ENCODE peak calls at places on chromosomes 4 and X, in seven cellular contexts. M, E, N, U, Z, C and P are unnamed samples.

GRCh38 chr4:173261052-173261451 is 73.1 kb downstream of the HMGB2 start:
- DNase-seq in M (no peak), E (no peak), N (no peak), C (no peak), U (no peak), Z (no peak), P (no peak)

GRCh38 chr4:147899512-147899911 is 167.6 kb downstream of the ARHGAP10 start:
- DNase-seq in C (no peak), M (no peak), U (no peak), N (no peak), Z (no peak), E (no peak), P (no peak)

GRCh38 chr4:138090145-138090917 is 151.8 kb downstream of the SLC7A11 start:
- DNase-seq in M (peak; percentile 79), E (peak; percentile 62), Z (peak; percentile 82), C (peak; percentile 65), U (peak; percentile 52), N (peak; percentile 76), P (no peak)

GRCh38 chr4:183729430-183730328 is 70.6 kb downstream of the TRAPPC11 start:
- DNase-seq in U (no peak), N (no peak), E (no peak), Z (peak; percentile 22), C (no peak), M (no peak), P (no peak)

GRCh38 chrX:53287493-53288138 is 6.2 kb upstream of the IQSEC2 start:
- DNase-seq in E (peak; percentile 79), C (no peak), Z (peak; percentile 60), N (peak; percentile 22), M (peak; percentile 58), U (no peak), P (peak; percentile 19)

GRCh38 chr4:177292171-177292570 is 17.5 kb upstream of the NEIL3 start:
- DNase-seq in N (no peak), U (no peak), M (no peak), E (no peak), C (no peak), Z (no peak), P (no peak)

GRCh38 chr4:185379326-185380295 is 16.1 kb downstream of the LRP2BP start:
- DNase-seq in C (no peak), N (no peak), U (no peak), E (no peak), Z (no peak), M (no peak), P (no peak)

GRCh38 chr4:185898413-185898812 is 86.4 kb upstream of the SORBS2 start:
- DNase-seq in M (no peak), U (no peak), C (no peak), E (no peak), N (no peak), Z (no peak), P (no peak)

GRCh38 chr4:82402196-82402775 is 28.0 kb downstream of the HNRNPDL start:
- DNase-seq in Z (no peak), M (no peak), C (no peak), U (no peak), E (no peak), N (no peak), P (no peak)

GRCh38 chrX:96563663-96564062 is 121.0 kb upstream of the DIAPH2 start:
- DNase-seq in E (no peak), Z (peak; percentile 51), M (peak; percentile 33), C (no peak), U (no peak), N (no peak), P (no peak)

GRCh38 chr4:84800256-84800655 is 166.2 kb downstream of the WDFY3 start:
- DNase-seq in U (no peak), C (no peak), M (no peak), E (no peak), Z (no peak), N (no peak), P (no peak)

GRCh38 chr4:74933562-74934015 is 673 bp downstream of the PARM1 start:
- DNase-seq in E (peak; percentile 54), C (peak; percentile 18), M (no peak), U (no peak), Z (peak; percentile 48), N (no peak), P (no peak)

GRCh38 chr4:10750714-10751113 is 66.1 kb upstream of the CLNK start:
- DNase-seq in Z (no peak), E (no peak), M (no peak), N (no peak), C (no peak), U (no peak), P (no peak)

GRCh38 chr4:76614589-76614988 is 179.6 kb downstream of the SHROOM3 start:
- DNase-seq in N (no peak), M (peak; percentile 68), C (no peak), Z (no peak), E (no peak), U (no peak), P (no peak)

GRCh38 chr4:30269850-30270249 is 450.3 kb upstream of the PCDH7 start:
- DNase-seq in E (no peak), N (peak; percentile 43), U (no peak), C (no peak), Z (peak; percentile 17), M (no peak), P (no peak)

GRCh38 chr4:146407669-146408084 is 114.1 kb downstream of the SLC10A7 start:
- DNase-seq in U (no peak), M (no peak), N (no peak), E (no peak), C (no peak), Z (no peak), P (no peak)

GRCh38 chrX:113274801-113275200 is 434.2 kb upstream of the AMOT start:
- DNase-seq in U (no peak), Z (no peak), N (no peak), M (no peak), E (no peak), C (no peak), P (no peak)

GRCh38 chr4:24730256-24731001 is 64.9 kb upstream of the SOD3 start:
- DNase-seq in C (no peak), N (no peak), M (no peak), Z (no peak), U (no peak), E (peak; percentile 46), P (no peak)

GRCh38 chr4:153555730-153556440 is 89.7 kb downstream of the TMEM131L start:
- DNase-seq in M (peak; percentile 21), Z (peak; percentile 73), U (no peak), C (no peak), N (no peak), E (no peak), P (no peak)

GRCh38 chr4:120871173-120871572 is 51.4 kb downstream of the PRDM5 start:
- DNase-seq in U (no peak), C (no peak), E (no peak), M (no peak), N (no peak), Z (no peak), P (no peak)

GRCh38 chr4:166044871-166045270 is 171.8 kb downstream of the TLL1 start:
- DNase-seq in U (no peak), M (no peak), C (no peak), E (no peak), Z (no peak), N (no peak), P (no peak)

GRCh38 chr4:151532001-151532708 is 123.2 kb downstream of the FHIP1A start:
- DNase-seq in Z (no peak), E (no peak), N (no peak), C (no peak), M (no peak), U (no peak), P (no peak)

GRCh38 chrX:130174051-130174704 is 2.4 kb downstream of the RAB33A start:
- DNase-seq in E (no peak), C (no peak), M (peak; percentile 78), N (no peak), Z (no peak), U (no peak), P (no peak)

GRCh38 chrX:43693602-43694406 is 37.7 kb downstream of the MAOA start:
- DNase-seq in Z (peak; percentile 27), N (no peak), E (no peak), U (peak; percentile 14), M (no peak), C (no peak), P (no peak)

GRCh38 chr4:179625391-179625790 is 2183.2 kb upstream of the AGA start:
- DNase-seq in N (no peak), U (no peak), C (no peak), M (no peak), E (no peak), Z (no peak), P (no peak)

GRCh38 chr4:118005883-118006282 is 28.4 kb upstream of the NDST3 start:
- DNase-seq in M (no peak), U (no peak), E (no peak), C (no peak), Z (no peak), N (no peak), P (no peak)

GRCh38 chrX:5314148-5314547 is 914.5 kb downstream of the NLGN4X start:
- DNase-seq in U (no peak), Z (no peak), C (no peak), E (no peak), N (no peak), M (no peak), P (no peak)
- TF ChIP-seq CTCF in U (no peak), Z (no peak), C (no peak), E (no peak), N (no peak), M (no peak), P (no peak)

DNA sequence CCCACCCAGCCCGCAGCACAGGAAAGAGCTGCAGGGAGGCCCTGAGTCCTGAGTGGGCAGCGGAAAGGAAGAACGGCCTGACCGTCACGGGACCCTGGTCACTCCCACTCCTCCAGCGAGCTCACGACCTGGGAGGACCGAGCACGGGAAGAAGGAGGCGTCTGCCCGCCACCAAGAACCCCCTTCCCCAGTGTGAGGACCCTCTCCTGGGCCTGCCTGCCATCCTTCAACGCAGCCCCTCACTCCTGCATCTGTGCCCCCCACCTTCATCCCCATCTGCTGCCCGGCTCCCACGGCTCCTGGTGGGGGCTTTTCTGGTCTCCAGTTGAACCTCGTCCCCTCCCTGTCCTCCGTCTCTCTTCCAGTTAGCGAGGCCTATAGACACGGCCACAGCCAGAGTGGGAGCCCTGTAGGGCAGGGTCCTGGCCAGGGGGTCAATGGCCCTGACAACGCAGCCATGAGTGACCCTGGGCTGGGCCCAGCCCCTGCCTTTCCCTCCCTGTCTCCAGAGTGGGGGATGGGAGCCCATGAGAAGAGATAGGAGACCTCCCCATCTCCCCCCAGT is 41.3 kb upstream of the MXD4 start:
- DNase-seq in C (no peak), E (no peak), Z (no peak), U (no peak), N (no peak), M (no peak), P (no peak)
- TF ChIP-seq CTCF in C (no peak), E (no peak), Z (no peak), U (no peak), N (no peak), M (no peak), P (no peak)

GRCh38 chr4:72592076-72592475 is 23.1 kb upstream of the ADAMTS3 start:
- DNase-seq in M (no peak), C (no peak), N (no peak), E (no peak), U (no peak), Z (no peak), P (no peak)
- TF ChIP-seq CTCF in M (no peak), C (no peak), N (no peak), E (no peak), U (no peak), Z (no peak), P (no peak)

DNA sequence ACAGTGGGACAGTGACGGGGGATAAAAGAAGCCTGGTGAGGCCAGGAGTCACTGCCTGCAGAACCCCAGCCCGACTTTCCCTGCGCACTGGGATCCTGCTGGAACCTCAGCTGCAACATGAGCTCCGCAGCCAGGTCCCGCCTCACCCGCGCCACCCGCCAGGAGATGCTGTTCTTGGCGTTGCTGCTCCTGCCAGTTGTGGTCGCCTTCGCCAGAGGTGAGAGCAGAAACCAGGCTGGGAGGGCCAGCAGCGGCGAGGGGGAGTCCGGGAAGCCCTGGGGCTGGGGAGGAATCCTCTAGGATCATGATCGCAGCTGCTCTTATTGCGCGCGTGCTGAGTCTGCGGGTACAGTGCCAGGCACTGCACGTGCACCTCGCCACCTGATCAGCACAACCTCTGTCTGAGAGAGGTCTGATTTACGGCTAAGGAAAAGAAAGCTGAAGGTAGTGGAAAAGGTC is at the start of gene PF4V1:
- DNase-seq in M (no peak), Z (peak; percentile 26), N (no peak), U (peak; percentile 22), C (peak; percentile 21), E (peak; percentile 50), P (no peak)
- TF ChIP-seq CTCF in M (peak; percentile 60), Z (peak; percentile 14), N (no peak), U (peak; percentile 34), C (no peak), E (no peak), P (no peak)